ENCODE peak calls at places on chromosome 12, in ten cellular contexts. One of them, this sample, is unnamed.

GRCh38 chr12:20950248-20950647 is 139.7 kb downstream of the SLCO1B3 start:
- DNase-seq in endothelial cell: no peak
- DNase-seq in effector memory CD4-positive, alpha-beta T cell: no peak
- DNase-seq in H54: no peak
- DNase-seq in dermis blood vessel endothelial cell: peak; percentile 46
- DNase-seq in body of pancreas: no peak
- DNase-seq in activated B cell treated with CpG ODN at 0.5 μM for 24 hours: no peak
- DNase-seq in non-pigmented ciliary epithelial cell: peak; percentile 4
- DNase-seq in psoas muscle: no peak
- DNase-seq in hypothalamus: no peak
- DNase-seq in this sample: peak; percentile 21

GRCh38 chr12:80912906-80913769 is 24.6 kb downstream of the LIN7A start:
- DNase-seq in effector memory CD4-positive, alpha-beta T cell: no peak
- DNase-seq in H54: no peak
- DNase-seq in activated B cell treated with CpG ODN at 0.5 μM for 24 hours: no peak
- DNase-seq in non-pigmented ciliary epithelial cell: no peak
- DNase-seq in psoas muscle: no peak
- DNase-seq in dermis blood vessel endothelial cell: no peak
- DNase-seq in body of pancreas: no peak
- DNase-seq in hypothalamus: no peak
- DNase-seq in endothelial cell: no peak
- DNase-seq in this sample: no peak

GRCh38 chr12:92602476-92602875 is 100.3 kb upstream of the PLEKHG7 start:
- DNase-seq in body of pancreas: no peak
- DNase-seq in endothelial cell: no peak
- DNase-seq in dermis blood vessel endothelial cell: peak; percentile 32
- DNase-seq in psoas muscle: no peak
- DNase-seq in H54: no peak
- DNase-seq in non-pigmented ciliary epithelial cell: peak; percentile 82
- DNase-seq in hypothalamus: no peak
- DNase-seq in activated B cell treated with CpG ODN at 0.5 μM for 24 hours: no peak
- DNase-seq in effector memory CD4-positive, alpha-beta T cell: no peak
- DNase-seq in this sample: peak; percentile 76

GRCh38 chr12:6113691-6114475 is 10.6 kb downstream of the VWF start:
- DNase-seq in effector memory CD4-positive, alpha-beta T cell: no peak
- DNase-seq in psoas muscle: no peak
- DNase-seq in dermis blood vessel endothelial cell: no peak
- DNase-seq in H54: no peak
- DNase-seq in endothelial cell: no peak
- DNase-seq in body of pancreas: no peak
- DNase-seq in non-pigmented ciliary epithelial cell: no peak
- DNase-seq in activated B cell treated with CpG ODN at 0.5 μM for 24 hours: no peak
- DNase-seq in hypothalamus: no peak
- DNase-seq in this sample: no peak

GRCh38 chr12:94874086-94874985 is 129.2 kb downstream of the NDUFA12 start:
- DNase-seq in hypothalamus: no peak
- DNase-seq in activated B cell treated with CpG ODN at 0.5 μM for 24 hours: no peak
- DNase-seq in effector memory CD4-positive, alpha-beta T cell: no peak
- DNase-seq in endothelial cell: no peak
- DNase-seq in body of pancreas: no peak
- DNase-seq in dermis blood vessel endothelial cell: no peak
- DNase-seq in H54: no peak
- DNase-seq in psoas muscle: no peak
- DNase-seq in non-pigmented ciliary epithelial cell: no peak
- DNase-seq in this sample: no peak

GRCh38 chr12:22539055-22539454 is 5.3 kb downstream of the C2CD5 start:
- DNase-seq in dermis blood vessel endothelial cell: peak; percentile 12
- DNase-seq in endothelial cell: no peak
- DNase-seq in psoas muscle: no peak
- DNase-seq in activated B cell treated with CpG ODN at 0.5 μM for 24 hours: no peak
- DNase-seq in hypothalamus: no peak
- DNase-seq in H54: no peak
- DNase-seq in body of pancreas: no peak
- DNase-seq in non-pigmented ciliary epithelial cell: no peak
- DNase-seq in effector memory CD4-positive, alpha-beta T cell: no peak
- DNase-seq in this sample: peak; percentile 28

GRCh38 chr12:26810330-26810729 is 22.7 kb downstream of the ITPR2 start:
- DNase-seq in dermis blood vessel endothelial cell: peak; percentile 60
- DNase-seq in activated B cell treated with CpG ODN at 0.5 μM for 24 hours: no peak
- DNase-seq in body of pancreas: peak; percentile 55
- DNase-seq in H54: no peak
- DNase-seq in psoas muscle: peak; percentile 38
- DNase-seq in endothelial cell: peak; percentile 15
- DNase-seq in non-pigmented ciliary epithelial cell: no peak
- DNase-seq in hypothalamus: no peak
- DNase-seq in effector memory CD4-positive, alpha-beta T cell: no peak
- DNase-seq in this sample: no peak

GRCh38 chr12:12872934-12873275 is 18.5 kb upstream of the GPRC5A start:
- DNase-seq in effector memory CD4-positive, alpha-beta T cell: no peak
- DNase-seq in non-pigmented ciliary epithelial cell: no peak
- DNase-seq in endothelial cell: no peak
- DNase-seq in body of pancreas: no peak
- DNase-seq in dermis blood vessel endothelial cell: peak; percentile 28
- DNase-seq in psoas muscle: no peak
- DNase-seq in hypothalamus: no peak
- DNase-seq in activated B cell treated with CpG ODN at 0.5 μM for 24 hours: no peak
- DNase-seq in H54: peak; percentile 24
- DNase-seq in this sample: no peak

GRCh38 chr12:117155278-117156060 is 34.8 kb downstream of the FBXO21 start:
- DNase-seq in endothelial cell: peak; percentile 85
- DNase-seq in hypothalamus: no peak
- DNase-seq in body of pancreas: peak; percentile 80
- DNase-seq in H54: peak; percentile 67
- DNase-seq in effector memory CD4-positive, alpha-beta T cell: peak; percentile 46
- DNase-seq in psoas muscle: peak; percentile 24
- DNase-seq in non-pigmented ciliary epithelial cell: no peak
- DNase-seq in dermis blood vessel endothelial cell: peak; percentile 58
- DNase-seq in activated B cell treated with CpG ODN at 0.5 μM for 24 hours: peak; percentile 57
- DNase-seq in this sample: peak; percentile 25

GRCh38 chr12:131573631-131574396 is 137.1 kb upstream of the SFSWAP start:
- DNase-seq in hypothalamus: no peak
- DNase-seq in dermis blood vessel endothelial cell: no peak
- DNase-seq in endothelial cell: no peak
- DNase-seq in non-pigmented ciliary epithelial cell: no peak
- DNase-seq in H54: no peak
- DNase-seq in activated B cell treated with CpG ODN at 0.5 μM for 24 hours: no peak
- DNase-seq in body of pancreas: no peak
- DNase-seq in effector memory CD4-positive, alpha-beta T cell: no peak
- DNase-seq in psoas muscle: no peak
- DNase-seq in this sample: no peak

GRCh38 chr12:28933864-28934527 is 215.1 kb upstream of the FAR2 start:
- DNase-seq in H54: no peak
- DNase-seq in body of pancreas: no peak
- DNase-seq in non-pigmented ciliary epithelial cell: no peak
- DNase-seq in effector memory CD4-positive, alpha-beta T cell: no peak
- DNase-seq in activated B cell treated with CpG ODN at 0.5 μM for 24 hours: no peak
- DNase-seq in hypothalamus: no peak
- DNase-seq in psoas muscle: no peak
- DNase-seq in endothelial cell: no peak
- DNase-seq in dermis blood vessel endothelial cell: peak; percentile 43
- DNase-seq in this sample: no peak

GRCh38 chr12:45122776-45123380 is 72.0 kb upstream of the DBX2 start:
- DNase-seq in endothelial cell: peak; percentile 14
- DNase-seq in body of pancreas: no peak
- DNase-seq in hypothalamus: no peak
- DNase-seq in dermis blood vessel endothelial cell: peak; percentile 40
- DNase-seq in effector memory CD4-positive, alpha-beta T cell: no peak
- DNase-seq in activated B cell treated with CpG ODN at 0.5 μM for 24 hours: no peak
- DNase-seq in non-pigmented ciliary epithelial cell: peak; percentile 13
- DNase-seq in H54: no peak
- DNase-seq in psoas muscle: no peak
- DNase-seq in this sample: peak; percentile 25

GRCh38 chr12:111462134-111462821 is 56.6 kb downstream of the SH2B3 start:
- DNase-seq in psoas muscle: no peak
- DNase-seq in hypothalamus: no peak
- DNase-seq in endothelial cell: no peak
- DNase-seq in body of pancreas: no peak
- DNase-seq in dermis blood vessel endothelial cell: no peak
- DNase-seq in non-pigmented ciliary epithelial cell: no peak
- DNase-seq in activated B cell treated with CpG ODN at 0.5 μM for 24 hours: no peak
- DNase-seq in effector memory CD4-positive, alpha-beta T cell: no peak
- DNase-seq in H54: no peak
- DNase-seq in this sample: no peak

GRCh38 chr12:11810962-11811361 is 161.5 kb downstream of the ETV6 start:
- DNase-seq in body of pancreas: no peak
- DNase-seq in hypothalamus: no peak
- DNase-seq in non-pigmented ciliary epithelial cell: no peak
- DNase-seq in endothelial cell: no peak
- DNase-seq in dermis blood vessel endothelial cell: no peak
- DNase-seq in effector memory CD4-positive, alpha-beta T cell: no peak
- DNase-seq in H54: no peak
- DNase-seq in activated B cell treated with CpG ODN at 0.5 μM for 24 hours: no peak
- DNase-seq in psoas muscle: no peak
- DNase-seq in this sample: no peak

GRCh38 chr12:112936264-112936663 is 2.0 kb upstream of the OAS3 start:
- DNase-seq in effector memory CD4-positive, alpha-beta T cell: no peak
- DNase-seq in dermis blood vessel endothelial cell: no peak
- DNase-seq in hypothalamus: no peak
- DNase-seq in psoas muscle: no peak
- DNase-seq in non-pigmented ciliary epithelial cell: no peak
- DNase-seq in body of pancreas: no peak
- DNase-seq in H54: no peak
- DNase-seq in activated B cell treated with CpG ODN at 0.5 μM for 24 hours: no peak
- DNase-seq in endothelial cell: no peak
- DNase-seq in this sample: no peak

GRCh38 chr12:52151859-52152783 is 39.7 kb downstream of the KRT80 start:
- DNase-seq in psoas muscle: peak; percentile 79
- DNase-seq in dermis blood vessel endothelial cell: peak; percentile 76
- DNase-seq in endothelial cell: peak; percentile 80
- DNase-seq in body of pancreas: peak; percentile 81
- DNase-seq in H54: peak; percentile 79
- DNase-seq in effector memory CD4-positive, alpha-beta T cell: peak; percentile 52
- DNase-seq in activated B cell treated with CpG ODN at 0.5 μM for 24 hours: peak; percentile 54
- DNase-seq in hypothalamus: no peak
- DNase-seq in non-pigmented ciliary epithelial cell: no peak
- DNase-seq in this sample: peak; percentile 35

GRCh38 chr12:13628067-13628466 is 353.3 kb downstream of the GRIN2B start:
- DNase-seq in psoas muscle: no peak
- DNase-seq in endothelial cell: no peak
- DNase-seq in activated B cell treated with CpG ODN at 0.5 μM for 24 hours: no peak
- DNase-seq in body of pancreas: no peak
- DNase-seq in dermis blood vessel endothelial cell: no peak
- DNase-seq in H54: no peak
- DNase-seq in hypothalamus: no peak
- DNase-seq in non-pigmented ciliary epithelial cell: no peak
- DNase-seq in effector memory CD4-positive, alpha-beta T cell: no peak
- DNase-seq in this sample: no peak

GRCh38 chr12:118980407-118981014 is 830 bp upstream of the SRRM4 start:
- DNase-seq in hypothalamus: no peak
- DNase-seq in psoas muscle: no peak
- DNase-seq in effector memory CD4-positive, alpha-beta T cell: no peak
- DNase-seq in dermis blood vessel endothelial cell: no peak
- DNase-seq in body of pancreas: no peak
- DNase-seq in endothelial cell: peak; percentile 40
- DNase-seq in non-pigmented ciliary epithelial cell: no peak
- DNase-seq in H54: no peak
- DNase-seq in activated B cell treated with CpG ODN at 0.5 μM for 24 hours: no peak
- DNase-seq in this sample: no peak

GRCh38 chr12:119710374-119710773 is 42.4 kb downstream of the PRKAB1 start:
- DNase-seq in body of pancreas: no peak
- DNase-seq in H54: no peak
- DNase-seq in dermis blood vessel endothelial cell: no peak
- DNase-seq in endothelial cell: no peak
- DNase-seq in effector memory CD4-positive, alpha-beta T cell: no peak
- DNase-seq in hypothalamus: no peak
- DNase-seq in psoas muscle: no peak
- DNase-seq in non-pigmented ciliary epithelial cell: no peak
- DNase-seq in activated B cell treated with CpG ODN at 0.5 μM for 24 hours: no peak
- DNase-seq in this sample: no peak

This sample was measured in COLO829.